ENCODE peak calls at places on chromosomes 1 and 21, in four cellular contexts. F is RWPE1, C is NCI-H1436, D is psoas muscle. B is an unnamed sample.

GRCh38 chr1:2195785-2196184 is 1.2 kb upstream of the FAAP20 start:
- DNase-seq in D (no peak), C (no peak), F (no peak), B (no peak)

GRCh38 chr1:206982216-206982615 is 12.0 kb upstream of the FCAMR start:
- DNase-seq in D (no peak), C (peak), F (peak), B (peak)

GRCh38 chr1:39268906-39269305 is 64.4 kb downstream of the MACF1 start:
- DNase-seq in F (no peak), C (peak), D (no peak), B (no peak)

GRCh38 chr1:23736437-23737134 is 6.7 kb upstream of the ELOA start:
- DNase-seq in F (no peak), C (no peak), D (no peak), B (no peak)

GRCh38 chr1:245605480-245606156 is 450.8 kb downstream of the KIF26B start:
- DNase-seq in D (no peak), F (peak), C (no peak), B (no peak)

GRCh38 chr21:45699251-45699942 is 55.9 kb downstream of the PCBP3 start:
- DNase-seq in F (no peak), C (no peak), D (no peak), B (no peak)

GRCh38 chr1:235648954-235649721 is 446 bp downstream of the GNG4 start:
- DNase-seq in D (no peak), C (peak), F (peak), B (peak)

GRCh38 chr21:26124421-26124833 is 46.1 kb downstream of the APP start:
- DNase-seq in F (no peak), C (no peak), D (no peak), B (no peak)

GRCh38 chr1:77532641-77533040 is 149.8 kb downstream of the ZZZ3 start:
- DNase-seq in C (no peak), F (no peak), D (no peak), B (no peak)

GRCh38 chr1:212432163-212432705 is 486 bp upstream of the NENF start:
- DNase-seq in C (peak), D (no peak), F (no peak), B (no peak)

GRCh38 chr1:92831368-92831761 is 475 bp upstream of the RPL5 start:
- DNase-seq in C (no peak), F (no peak), D (no peak), B (peak)

B was measured in adrenal gland.